ENCODE peak calls at places on chromosomes 1 and 21, in six cellular contexts. I, K, O, A, J and T are unnamed samples. For H3K36me3, the result is how much of the 10 kb centered on the place peaks cover.

GRCh38 chr1:184222561-184223157 is 164.2 kb upstream of the C1orf21 start:
- DNase-seq in O (peak), I (peak), A (peak), J (peak), K (peak), T (peak)

GRCh38 chr1:83834621-83835264 is 164.2 kb downstream of the TTLL7 start:
- DNase-seq in K (no peak), J (no peak), I (no peak), A (no peak), O (no peak), T (no peak)

GRCh38 chr1:212291505-212292134 is 6.4 kb downstream of the PPP2R5A start:
- DNase-seq in O (no peak), K (peak), J (no peak), A (no peak), I (no peak), T (peak)

GRCh38 chr1:59556802-59557548 is 257.8 kb upstream of the HOOK1 start:
- DNase-seq in A (no peak), K (no peak), J (no peak), I (no peak), O (no peak), T (peak)

GRCh38 chr1:213070399-213070798 is 19.4 kb downstream of the RPS6KC1 start:
- DNase-seq in K (peak), I (no peak), A (no peak), O (no peak), J (peak), T (peak)

GRCh38 chr1:215321802-215322201 is 239.3 kb downstream of the KCNK2 start:
- DNase-seq in K (no peak), A (no peak), I (no peak), O (no peak), J (no peak), T (no peak)

GRCh38 chr1:27868932-27869718 is 3.2 kb upstream of the THEMIS2 start:
- DNase-seq in K (no peak), A (peak), J (no peak), O (no peak), I (no peak), T (peak)

GRCh38 chr21:45502600-45502999 is 39.6 kb downstream of the SLC19A1 start:
- DNase-seq in J (no peak), I (peak), A (peak), O (peak), K (no peak), T (no peak)

GRCh38 chr21:24829397-24829796 is 777.9 kb downstream of the MRPL39 start:
- DNase-seq in K (no peak), J (no peak), O (no peak), I (no peak), A (no peak), T (no peak)

GRCh38 chr1:238658766-238659165 is 727.6 kb upstream of the CHRM3 start:
- DNase-seq in A (no peak), J (no peak), K (peak), O (no peak), I (no peak), T (no peak)

GRCh38 chr1:30383131-30383793 is 340.1 kb downstream of the MATN1 start:
- DNase-seq in A (no peak), J (no peak), O (peak), I (peak), K (peak), T (no peak)

GRCh38 chr1:224543453-224543852 is 72.7 kb upstream of the CNIH3 start:
- DNase-seq in K (no peak), I (no peak), A (no peak), O (no peak), J (no peak), T (no peak)
- H3K4me3 ChIP-seq in K (no peak), I (no peak), A (no peak), O (no peak), J (no peak), T (no peak)

GRCh38 chr1:47257224-47257623 is 25.2 kb upstream of the TAL1 start:
- DNase-seq in I (no peak), J (no peak), A (no peak), K (no peak), O (no peak), T (no peak)

GRCh38 chr1:47262787-47263413 is 30.9 kb upstream of the TAL1 start:
- DNase-seq in O (no peak), K (peak), I (peak), A (no peak), J (peak), T (peak)
- H3K36me3 ChIP-seq in O (under half), K (under half), I (half or more), A (under half), J (under half), T (under half)

DNA sequence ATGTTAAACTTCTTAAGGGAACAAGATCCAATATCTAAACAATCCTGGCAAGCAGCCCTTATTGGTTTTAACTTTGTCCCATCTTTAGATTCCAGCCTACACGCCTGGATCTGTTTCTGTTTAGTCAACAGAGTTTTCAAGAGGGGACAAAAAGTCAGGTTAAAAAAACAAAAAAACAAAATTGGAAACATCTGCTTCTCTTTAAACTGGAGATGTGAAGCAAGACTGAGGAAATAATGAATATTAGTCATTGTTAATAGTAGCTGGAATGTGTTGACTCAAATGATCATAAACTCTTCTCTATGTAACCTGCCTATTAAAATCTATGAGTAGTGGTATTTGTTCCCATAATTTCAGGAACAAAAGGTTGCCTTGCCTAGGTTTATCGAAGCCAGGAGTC is 55.0 kb downstream of the NID1 start:
- DNase-seq in A (no peak), J (no peak), O (no peak), I (no peak), K (peak), T (no peak)
- H3K27ac ChIP-seq in A (no peak), J (peak), O (no peak), I (no peak), K (no peak), T (peak)

GRCh38 chr1:32239335-32239734 is 7.7 kb upstream of the FAM167B start:
- DNase-seq in A (no peak), K (no peak), J (no peak), O (no peak), I (peak), T (no peak)
- H3K4me3 ChIP-seq in A (no peak), K (peak), J (no peak), O (no peak), I (peak), T (no peak)

GRCh38 chr1:32178380-32179192 is 889 bp upstream of the TXLNA start:
- DNase-seq in J (no peak), I (no peak), O (no peak), K (no peak), A (no peak), T (no peak)

GRCh38 chr1:32170991-32171390 is 8.5 kb upstream of the TXLNA start:
- DNase-seq in A (no peak), I (no peak), O (no peak), J (no peak), K (no peak), T (no peak)

GRCh38 chr1:32172621-32173245 is 6.7 kb upstream of the TXLNA start:
- DNase-seq in I (no peak), J (no peak), A (no peak), K (peak), O (no peak), T (no peak)
- H3K36me3 ChIP-seq in I (half or more), J (half or more), A (under half), K (under half), O (under half), T (under half)

GRCh38 chr21:43196789-43197188 is 28.0 kb downstream of the CRYAA start:
- DNase-seq in J (peak), I (peak), A (no peak), K (peak), O (no peak), T (peak)
- H3K27ac ChIP-seq in J (peak), I (no peak), A (no peak), K (no peak), O (no peak), T (no peak)